ENCODE peak calls at places on chromosomes 3 and 15, in five cellular contexts. C is neuronal stem cell, N is H9, S is H1, F is mesenchymal stem cell. W is an unnamed sample.
A peak's percentile ranks its signal among the peaks of the same experiment; 100 is the strongest.

GRCh38 chr3:172760406-172760805 is 9.9 kb downstream of the ECT2 start:
- DNase-seq in C (no peak), N (no peak), S (no peak), F (peak; percentile 76), W (peak; percentile 20)

GRCh38 chr3:136925425-136926190 is 32.2 kb upstream of the IL20RB start:
- DNase-seq in C (no peak), N (no peak), S (no peak), F (no peak), W (no peak)

GRCh38 chr15:90000175-90000923 is 775 bp upstream of the ZNF710 start:
- DNase-seq in C (peak; percentile 41), N (no peak), S (no peak), F (peak; percentile 50), W (no peak)

GRCh38 chr3:27072943-27073725 is 296.0 kb downstream of the NEK10 start:
- DNase-seq in C (no peak), N (no peak), S (no peak), F (no peak), W (no peak)

GRCh38 chr15:68818088-68818670 is 2.5 kb downstream of the ANP32A start:
- DNase-seq in C (peak; percentile 66), N (peak; percentile 43), S (no peak), F (peak; percentile 81), W (peak; percentile 55)

GRCh38 chr15:55110446-55110845 is 86.3 kb downstream of the RSL24D1 start:
- DNase-seq in C (no peak), N (peak; percentile 55), S (no peak), F (no peak), W (no peak)

GRCh38 chr3:58084788-58085543 is 76.7 kb downstream of the FLNB start:
- DNase-seq in C (no peak), N (no peak), S (no peak), F (no peak), W (no peak)

GRCh38 chr3:81622395-81622794 is 139.1 kb downstream of the GBE1 start:
- DNase-seq in C (no peak), N (no peak), S (no peak), F (peak; percentile 3), W (peak; percentile 10)

GRCh38 chr3:16427309-16427965 is 86.1 kb downstream of the RFTN1 start:
- DNase-seq in C (no peak), N (no peak), S (no peak), F (peak; percentile 96), W (peak; percentile 29)

GRCh38 chr3:151015762-151016161 is 43.2 kb upstream of the CLRN1 start:
- DNase-seq in C (no peak), N (no peak), S (no peak), F (no peak), W (no peak)

GRCh38 chr3:87997298-87997697 is 61.5 kb downstream of the CGGBP1 start:
- DNase-seq in C (no peak), N (no peak), S (no peak), F (peak; percentile 6), W (peak; percentile 9)

GRCh38 chr15:89672221-89673161 is 6.7 kb downstream of the PLIN1 start:
- DNase-seq in C (no peak), N (peak; percentile 42), S (no peak), F (no peak), W (no peak)

GRCh38 chr3:187648177-187648576 is 22.0 kb downstream of the SST start:
- DNase-seq in C (no peak), N (no peak), S (no peak), F (no peak), W (no peak)

GRCh38 chr15:60803059-60803458 is 324.1 kb upstream of the ICE2 start:
- DNase-seq in C (no peak), N (no peak), S (no peak), F (peak; percentile 45), W (no peak)

GRCh38 chr3:138328341-138328740 is 1.3 kb downstream of the NME9 start:
- DNase-seq in C (no peak), N (no peak), S (no peak), F (peak; percentile 51), W (peak; percentile 83)

GRCh38 chr15:35078221-35078915 is 6.7 kb downstream of the NANOGP8 start:
- DNase-seq in C (peak; percentile 33), N (peak; percentile 63), S (no peak), F (peak; percentile 50), W (peak; percentile 21)

GRCh38 chr3:41318520-41318919 is 119.2 kb downstream of the CTNNB1 start:
- DNase-seq in C (no peak), N (no peak), S (no peak), F (peak; percentile 35), W (peak; percentile 4)

GRCh38 chr3:136161516-136161915 is 34.6 kb downstream of the MSL2 start:
- DNase-seq in C (no peak), N (no peak), S (no peak), F (no peak), W (no peak)

GRCh38 chr15:45884289-45884688 is 249.5 kb downstream of the SQOR start:
- DNase-seq in C (no peak), N (no peak), S (no peak), F (no peak), W (no peak)

GRCh38 chr15:45885801-45886200 is 251.0 kb downstream of the SQOR start:
- DNase-seq in C (no peak), N (no peak), S (no peak), F (no peak), W (no peak)

DNA sequence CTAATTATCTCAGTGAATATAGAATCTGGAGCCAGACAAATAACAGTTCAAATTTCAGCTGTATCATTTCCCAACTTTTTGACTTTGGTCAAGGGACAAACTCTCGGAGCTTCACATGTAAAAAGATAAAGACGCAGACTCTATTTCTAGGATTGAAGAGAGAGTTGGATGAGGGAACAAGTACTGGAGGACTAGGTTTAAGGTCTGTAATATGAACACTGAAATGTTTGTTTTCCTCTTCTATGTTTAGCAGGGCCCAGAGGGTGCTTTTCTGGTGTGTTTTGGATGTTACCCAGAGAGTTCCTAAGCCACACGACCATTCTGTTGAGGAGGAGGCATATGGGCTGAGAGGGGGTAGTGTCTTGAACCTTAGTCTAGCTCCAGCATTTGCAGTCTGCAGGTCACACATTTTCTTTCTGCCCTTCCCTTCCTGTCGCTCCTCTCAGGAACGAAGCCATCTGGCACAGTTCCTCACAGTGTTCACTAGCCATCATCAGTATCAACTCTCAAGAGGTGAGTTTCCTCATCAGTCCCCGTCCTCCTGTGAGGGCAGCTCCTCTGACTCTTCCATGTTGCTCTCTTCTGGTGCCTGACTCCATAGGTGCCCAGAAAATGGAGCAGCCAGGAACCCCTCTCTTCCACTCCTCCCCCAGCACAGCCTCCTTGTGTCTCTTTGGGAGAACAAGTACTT is 250.1 kb downstream of the SQOR start:
- DNase-seq in C (no peak), N (no peak), S (no peak), F (no peak), W (no peak)
- H3K14ac ChIP-seq in C (no peak overlapping the region), N (no peak overlapping the region), S (no peak overlapping the region), F (no peak overlapping the region), W (no peak overlapping the region)

DNA sequence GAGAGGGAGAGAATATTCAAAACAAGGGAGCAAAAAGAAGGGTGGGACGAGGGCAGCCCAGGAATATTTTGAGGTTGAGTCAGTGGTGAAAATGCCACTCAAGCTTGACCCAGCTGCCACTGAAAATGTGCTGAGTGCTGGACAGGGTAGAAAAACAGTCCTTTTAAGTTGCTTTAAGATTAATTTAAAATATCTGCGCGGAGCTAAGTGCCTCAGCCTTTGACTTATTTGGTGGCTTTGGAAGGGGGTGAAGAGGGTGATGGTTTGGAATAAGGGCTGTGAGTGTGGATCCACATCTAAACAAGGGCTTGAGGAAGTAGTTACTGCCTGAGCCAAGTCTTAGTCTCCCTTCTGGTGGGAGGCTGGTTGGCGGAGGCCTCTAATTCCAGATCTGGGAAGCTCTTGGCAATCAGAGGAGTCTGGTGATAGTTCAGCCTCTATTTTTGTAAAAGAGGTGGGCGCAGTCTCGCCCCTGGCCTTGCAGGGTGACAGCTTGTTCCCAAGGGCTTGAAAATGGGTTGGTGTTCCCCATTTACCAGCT is 280.8 kb upstream of the ROPN1 start:
- DNase-seq in C (no peak), N (no peak), S (no peak), F (no peak), W (no peak)
- H3K9ac ChIP-seq in C (no peak overlapping the region), N (no peak overlapping the region), S (no peak overlapping the region), F (no peak overlapping the region), W (no peak overlapping the region)

GRCh38 chr3:133895208-133896001 is at the start of gene RAB6B:
- DNase-seq in C (peak; percentile 61), N (peak; percentile 64), S (no peak), F (peak; percentile 42), W (peak; percentile 43)
- H2BK12ac ChIP-seq in C (peak within 1 kb of the TSS; percentile 11), N (no peak within 1 kb of the TSS), S (peak within 1 kb of the TSS; percentile 44), F (no peak within 1 kb of the TSS), W (no peak within 1 kb of the TSS)

DNA sequence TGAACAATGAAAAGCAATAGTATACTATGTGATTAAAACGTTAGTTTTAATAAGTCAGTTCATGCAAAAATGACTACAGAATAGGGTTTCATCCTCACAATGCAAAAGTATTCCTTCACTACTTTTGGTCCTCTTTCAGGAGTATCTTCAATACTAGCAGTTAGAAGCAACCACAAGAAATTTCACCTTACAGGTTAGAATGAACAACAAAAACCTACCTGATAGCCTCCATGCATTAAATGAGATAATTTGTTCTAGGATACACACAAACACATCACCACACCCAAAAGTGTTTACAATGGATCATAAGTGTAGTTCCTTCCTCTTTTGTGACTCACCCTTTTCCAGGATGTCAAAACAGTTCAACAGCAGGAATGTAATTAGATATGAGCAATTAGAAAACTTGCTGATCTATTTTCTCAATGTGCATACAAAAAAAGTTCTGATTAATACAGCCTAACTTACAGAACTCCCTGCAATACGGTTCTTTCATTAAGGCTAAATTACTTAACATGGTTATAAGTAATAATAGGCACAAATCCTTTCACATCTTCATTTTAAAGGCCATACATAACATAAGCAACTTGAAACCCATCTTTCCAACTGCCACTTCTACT is 21.6 kb downstream of the UACA start:
- DNase-seq in C (no peak), N (no peak), S (no peak), F (peak; percentile 81), W (no peak)
- H3K14ac ChIP-seq in C (no peak overlapping the region), N (no peak overlapping the region), S (no peak overlapping the region), F (no peak overlapping the region), W (no peak overlapping the region)